ENCODE peak calls at places on chromosomes 12 and 14, in five cellular contexts. R is CD4-positive, alpha-beta memory T cell; Y is colonic mucosa; S is neural progenitor cell; Q is AG04450. L is an unnamed sample.
A peak's percentile ranks its signal among the peaks of the same experiment; 100 is the strongest.

GRCh38 chr12:78441737-78442453 is 422.7 kb upstream of the SYT1 start:
- DNase-seq in Y (no peak), S (no peak), Q (no peak), R (no peak), L (no peak)

GRCh38 chr14:88519907-88520306 is 34.9 kb downstream of the PTPN21 start:
- DNase-seq in Q (no peak), R (no peak), Y (no peak), S (no peak), L (no peak)

GRCh38 chr12:96397756-96398421 is 2.4 kb downstream of the CDK17 start:
- DNase-seq in S (no peak), Q (no peak), R (no peak), Y (no peak), L (no peak)

GRCh38 chr12:88638956-88639355 is 58.7 kb upstream of the KITLG start:
- DNase-seq in Q (no peak), S (no peak), Y (no peak), R (no peak), L (no peak)

GRCh38 chr12:76470028-76470939 is 89.3 kb downstream of the OSBPL8 start:
- DNase-seq in S (no peak), Y (no peak), R (no peak), Q (peak; percentile 51), L (no peak)

GRCh38 chr14:69298131-69299071 is 38.4 kb downstream of the GALNT16 start:
- DNase-seq in S (peak; percentile 37), Y (no peak), Q (no peak), R (no peak), L (no peak)

GRCh38 chr12:67517181-67517887 is 131.2 kb upstream of the DYRK2 start:
- DNase-seq in R (no peak), S (no peak), Q (no peak), Y (peak; percentile 32), L (no peak)

GRCh38 chr12:80714055-80714454 is 2.7 kb upstream of the MYF5 start:
- DNase-seq in S (peak; percentile 73), Y (no peak), R (no peak), Q (no peak), L (no peak)

GRCh38 chr12:91327136-91327535 is 144.5 kb upstream of the DCN start:
- DNase-seq in S (no peak), Y (no peak), R (no peak), Q (peak; percentile 56), L (no peak)

GRCh38 chr12:34214011-34214410 is 191.7 kb downstream of the ALG10 start:
- DNase-seq in Q (no peak), R (no peak), S (no peak), Y (no peak), L (no peak)

GRCh38 chr12:109053382-109054123 is 1.2 kb downstream of the USP30 start:
- DNase-seq in S (peak; percentile 23), Q (no peak), R (peak; percentile 59), Y (peak; percentile 34), L (no peak)

GRCh38 chr12:80099259-80099658 is at the start of gene OTOGL:
- DNase-seq in S (no peak), Q (no peak), Y (no peak), R (no peak), L (no peak)

GRCh38 chr12:32595251-32595650 is 83.8 kb upstream of the DNM1L start:
- DNase-seq in R (no peak), S (no peak), Q (peak; percentile 20), Y (no peak), L (no peak)

GRCh38 chr12:74145328-74145727 is 392.3 kb upstream of the ATXN7L3B start:
- DNase-seq in Q (no peak), Y (no peak), S (no peak), R (no peak), L (no peak)

GRCh38 chr14:20658246-20658645 is 16.8 kb upstream of the OR6S1 start:
- DNase-seq in R (no peak), Q (no peak), Y (no peak), S (no peak), L (no peak)

GRCh38 chr12:32159925-32160324 is 53.3 kb downstream of the BICD1 start:
- DNase-seq in Y (no peak), Q (no peak), S (no peak), R (no peak), L (no peak)

GRCh38 chr12:129080821-129081220 is 227.5 kb downstream of the GLT1D1 start:
- DNase-seq in Y (no peak), S (no peak), Q (no peak), R (no peak), L (no peak)

GRCh38 chr12:105289114-105289904 is 41.2 kb upstream of the C12orf75 start:
- DNase-seq in Q (no peak), R (no peak), Y (no peak), S (no peak), L (no peak)

GRCh38 chr12:52838871-52839446 is 4.8 kb upstream of the KRT79 start:
- DNase-seq in R (no peak), Y (no peak), Q (no peak), S (no peak), L (no peak)

GRCh38 chr12:122099856-122100255 is 21.3 kb downstream of the MLXIP start:
- DNase-seq in Q (no peak), R (peak; percentile 17), S (no peak), Y (no peak), L (no peak)

GRCh38 chr12:30985814-30986452 is 59.4 kb downstream of the TSPAN11 start:
- DNase-seq in R (no peak), Q (no peak), Y (peak; percentile 32), S (peak; percentile 76), L (no peak)

GRCh38 chr12:105204916-105205315 is 31.1 kb downstream of the APPL2 start:
- DNase-seq in Y (no peak), Q (peak; percentile 8), S (no peak), R (no peak), L (no peak)

GRCh38 chr12:123223241-123223668 is 9.7 kb downstream of the MPHOSPH9 start:
- DNase-seq in R (peak; percentile 59), Y (no peak), Q (no peak), S (no peak), L (peak; percentile 29)

GRCh38 chr12:13376627-13377373 is 180.3 kb downstream of the EMP1 start:
- DNase-seq in R (no peak), Q (no peak), Y (peak; percentile 85), S (no peak), L (no peak)

GRCh38 chr14:68891851-68892660 is 87.0 kb downstream of the ACTN1 start:
- DNase-seq in Y (no peak), S (no peak), R (no peak), Q (no peak), L (no peak)

GRCh38 chr12:53180931-53181645 is 363 bp upstream of the CSAD start:
- DNase-seq in R (no peak), Q (no peak), Y (peak; percentile 72), S (peak; percentile 94), L (no peak)

GRCh38 chr12:15728118-15728598 is 61.0 kb downstream of the EPS8 start:
- DNase-seq in Q (peak; percentile 21), R (no peak), S (no peak), Y (peak; percentile 57), L (no peak)

GRCh38 chr12:72075891-72076557 is 137.4 kb downstream of the TPH2 start:
- DNase-seq in R (no peak), S (no peak), Q (no peak), Y (no peak), L (no peak)

GRCh38 chr12:117847371-117847770 is 121.4 kb downstream of the KSR2 start:
- DNase-seq in R (no peak), Y (no peak), Q (no peak), S (no peak), L (no peak)

GRCh38 chr14:55116246-55117030 is 12.6 kb upstream of the LGALS3 start:
- DNase-seq in R (no peak), Q (no peak), Y (peak; percentile 76), S (no peak), L (no peak)

GRCh38 chr12:74890237-74890599 is 319.4 kb downstream of the KCNC2 start:
- DNase-seq in R (no peak), Y (no peak), S (no peak), Q (peak; percentile 53), L (no peak)

GRCh38 chr14:64196026-64196425 is 98.1 kb downstream of the ESR2 start:
- DNase-seq in R (no peak), S (no peak), Y (no peak), Q (no peak), L (no peak)
- H3K27ac ChIP-seq in R (peak overlapping the region; percentile 57), S (no peak overlapping the region), Y (no peak overlapping the region), Q (no peak overlapping the region), L (no peak overlapping the region)

GRCh38 chr14:93571275-93571674 is 140.5 kb downstream of the UNC79 start:
- DNase-seq in Y (no peak), S (no peak), Q (no peak), R (no peak), L (no peak)
- H3K27me3 ChIP-seq in Y (no peaks in the 10 kb centered on the region), S (no peaks in the 10 kb centered on the region), Q (no peaks in the 10 kb centered on the region), R (no peaks in the 10 kb centered on the region), L (no peaks in the 10 kb centered on the region)

GRCh38 chr14:104978774-104979691 is 859 bp upstream of the AHNAK2 start:
- DNase-seq in Q (no peak), S (peak; percentile 40), Y (peak; percentile 20), R (no peak), L (no peak)

GRCh38 chr14:104982548-104983230 is 2.9 kb upstream of the CLBA1 start:
- DNase-seq in Q (no peak), S (no peak), Y (no peak), R (no peak), L (no peak)

GRCh38 chr14:104981699-104982541 is 3.7 kb upstream of the CLBA1 start:
- DNase-seq in Q (no peak), S (no peak), R (no peak), Y (no peak), L (no peak)

GRCh38 chr14:104979758-104980591 is 1.8 kb upstream of the AHNAK2 start:
- DNase-seq in S (no peak), R (no peak), Q (no peak), Y (peak; percentile 20), L (no peak)

GRCh38 chr14:104980601-104981531 is 2.7 kb upstream of the AHNAK2 start:
- DNase-seq in Q (no peak), R (no peak), Y (peak; percentile 16), S (no peak), L (no peak)
- H3K27ac ChIP-seq in Q (no peak overlapping the region), R (no peak overlapping the region), Y (no peak overlapping the region), S (no peak overlapping the region), L (no peak overlapping the region)

GRCh38 chr12:132336451-132337413 is 7.3 kb upstream of the GALNT9 start:
- DNase-seq in Q (no peak), R (no peak), S (no peak), Y (no peak), L (no peak)

GRCh38 chr12:132335179-132335756 is 5.9 kb upstream of the GALNT9 start:
- DNase-seq in R (no peak), Q (no peak), S (no peak), Y (no peak), L (no peak)

GRCh38 chr12:132330549-132330881 is 1.1 kb upstream of the GALNT9 start:
- DNase-seq in S (no peak), R (no peak), Q (no peak), Y (no peak), L (no peak)

GRCh38 chr12:132333273-132333672 is 3.9 kb upstream of the GALNT9 start:
- DNase-seq in S (no peak), R (no peak), Y (no peak), Q (no peak), L (no peak)

DNA sequence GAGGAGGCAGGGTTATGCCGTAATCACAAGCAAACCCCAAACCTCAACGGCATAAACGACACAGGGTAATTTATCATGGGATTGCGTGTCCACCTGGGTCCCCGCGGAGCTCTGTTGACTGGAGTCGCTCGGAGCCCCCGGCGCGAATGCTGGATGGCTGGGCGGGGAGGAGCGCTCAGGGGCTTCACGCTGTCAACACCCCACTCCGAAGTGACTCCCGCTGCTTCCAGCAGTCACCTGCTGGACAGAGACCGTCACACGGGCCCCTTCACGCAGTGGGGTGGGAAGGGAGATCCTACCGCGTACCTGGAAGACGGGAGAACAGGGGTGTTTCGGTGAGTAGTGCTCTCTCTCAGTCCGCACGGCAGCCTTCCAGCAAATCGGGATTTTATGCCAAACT is 4.4 kb upstream of the GALNT9 start:
- DNase-seq in S (no peak), Y (no peak), Q (no peak), R (no peak), L (no peak)
- H3K27me3 ChIP-seq in S (peaks cover 95% of the 10 kb centered on the region), Y (peaks cover 17% of the 10 kb centered on the region), Q (peaks cover 9% of the 10 kb centered on the region), R (peaks cover 6% of the 10 kb centered on the region), L (peaks cover 27% of the 10 kb centered on the region)

L was measured in CD4-positive, alpha-beta T cell.